ENCODE peak calls at places on chromosomes 5 and 9, in five cellular contexts. K is pancreas, A is choroid plexus epithelial cell, S is glutamatergic neuron, O is fibroblast of pulmonary artery. E is an unnamed sample.
A peak's percentile ranks its signal among the peaks of the same experiment; 100 is the strongest.

GRCh38 chr9:115157245-115157674 is 39.3 kb upstream of the TNC start:
- DNase-seq in K (no peak), A (peak; percentile 83), S (no peak), O (peak; percentile 75), E (no peak)

GRCh38 chr5:139282195-139282557 is 11.4 kb upstream of the MATR3 start:
- DNase-seq in K (no peak), A (peak; percentile 53), S (no peak), O (peak; percentile 25), E (no peak)

GRCh38 chr5:27818888-27819287 is 780.5 kb upstream of the CDH9 start:
- DNase-seq in K (no peak), A (peak; percentile 34), S (no peak), O (peak; percentile 25), E (no peak)

GRCh38 chr5:29811914-29812679 is 1381.4 kb upstream of the CDH6 start:
- DNase-seq in K (no peak), A (no peak), S (no peak), O (no peak), E (no peak)

GRCh38 chr5:35202319-35203111 is 27.8 kb downstream of the PRLR start:
- DNase-seq in K (no peak), A (peak; percentile 77), S (peak; percentile 70), O (peak; percentile 61), E (peak; percentile 70)

GRCh38 chr5:177984565-177985166 is 11.4 kb downstream of the PROP1 start:
- DNase-seq in K (no peak), A (no peak), S (no peak), O (no peak), E (peak; percentile 17)

GRCh38 chr5:77798448-77798847 is 22.3 kb upstream of the TBCA start:
- DNase-seq in K (no peak), A (no peak), S (no peak), O (no peak), E (no peak)

GRCh38 chr9:81826541-81826906 is 101.7 kb upstream of the SPATA31D4 start:
- DNase-seq in K (peak; percentile 4), A (no peak), S (no peak), O (peak; percentile 94), E (no peak)

GRCh38 chr9:68668127-68668526 is 36.9 kb upstream of the PIP5K1B start:
- DNase-seq in K (no peak), A (no peak), S (no peak), O (no peak), E (no peak)

GRCh38 chr5:36422957-36423356 is 121.3 kb upstream of the RANBP3L start:
- DNase-seq in K (no peak), A (peak; percentile 22), S (no peak), O (no peak), E (no peak)

GRCh38 chr9:22214021-22214420 is 204.9 kb upstream of the CDKN2B start:
- DNase-seq in K (no peak), A (peak; percentile 73), S (no peak), O (peak; percentile 37), E (no peak)

GRCh38 chr5:389197-389821 is 53.7 kb upstream of the EXOC3 start:
- DNase-seq in K (no peak), A (no peak), S (no peak), O (no peak), E (no peak)

GRCh38 chr5:165573445-165573844 is 2068.0 kb downstream of the MAT2B start:
- DNase-seq in K (no peak), A (no peak), S (no peak), O (no peak), E (no peak)

GRCh38 chr5:96256795-96257470 is 176.1 kb downstream of the PCSK1 start:
- DNase-seq in K (no peak), A (peak; percentile 79), S (peak; percentile 82), O (peak; percentile 83), E (peak; percentile 7)

GRCh38 chr9:16869140-16869903 is 1.1 kb downstream of the BNC2 start:
- DNase-seq in K (no peak), A (peak; percentile 60), S (peak; percentile 23), O (peak; percentile 42), E (no peak)

GRCh38 chr9:110842169-110842568 is 173.6 kb downstream of the MUSK start:
- DNase-seq in K (no peak), A (no peak), S (no peak), O (no peak), E (no peak)

GRCh38 chr5:60293518-60293917 is 400.0 kb upstream of the PDE4D start:
- DNase-seq in K (no peak), A (no peak), S (no peak), O (no peak), E (no peak)

GRCh38 chr5:60299944-60300343 is 400.0 kb downstream of the DEPDC1B start:
- DNase-seq in K (no peak), A (no peak), S (no peak), O (no peak), E (no peak)

GRCh38 chr5:60297658-60298057 is 402.3 kb downstream of the DEPDC1B start:
- DNase-seq in K (no peak), A (no peak), S (no peak), O (no peak), E (no peak)

DNA sequence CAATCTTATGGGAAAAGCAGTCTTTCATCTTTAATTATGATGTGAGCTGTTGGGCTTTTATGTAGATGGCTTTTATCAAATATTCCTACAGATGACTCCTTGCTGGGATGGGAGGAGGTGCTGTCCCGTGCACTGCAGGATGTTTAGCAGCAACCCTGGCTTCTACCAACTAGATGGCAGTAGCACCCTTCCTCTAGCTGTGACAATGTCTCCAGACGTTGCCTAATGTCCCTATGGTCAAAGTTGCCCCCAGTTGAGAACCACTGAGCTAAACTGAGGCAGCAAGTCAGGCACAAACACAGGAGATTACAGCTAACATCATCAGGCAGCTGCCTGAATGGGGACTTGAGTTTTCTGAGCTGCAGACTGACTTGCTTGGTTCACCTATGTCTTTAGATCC is 401.9 kb upstream of the PDE4D start:
- DNase-seq in K (no peak), A (peak; percentile 72), S (peak; percentile 22), O (peak; percentile 47), E (no peak)
- TF ChIP-seq CTCF in K (peak; percentile 23), A (peak; percentile 88), S (no peak), O (peak; percentile 62), E (no peak)

GRCh38 chr9:121610638-121610953 is 40.8 kb upstream of the DAB2IP start:
- DNase-seq in K (no peak), A (no peak), S (no peak), O (no peak), E (no peak)
- TF ChIP-seq CTCF in K (no peak), A (no peak), S (no peak), O (no peak), E (no peak)

DNA sequence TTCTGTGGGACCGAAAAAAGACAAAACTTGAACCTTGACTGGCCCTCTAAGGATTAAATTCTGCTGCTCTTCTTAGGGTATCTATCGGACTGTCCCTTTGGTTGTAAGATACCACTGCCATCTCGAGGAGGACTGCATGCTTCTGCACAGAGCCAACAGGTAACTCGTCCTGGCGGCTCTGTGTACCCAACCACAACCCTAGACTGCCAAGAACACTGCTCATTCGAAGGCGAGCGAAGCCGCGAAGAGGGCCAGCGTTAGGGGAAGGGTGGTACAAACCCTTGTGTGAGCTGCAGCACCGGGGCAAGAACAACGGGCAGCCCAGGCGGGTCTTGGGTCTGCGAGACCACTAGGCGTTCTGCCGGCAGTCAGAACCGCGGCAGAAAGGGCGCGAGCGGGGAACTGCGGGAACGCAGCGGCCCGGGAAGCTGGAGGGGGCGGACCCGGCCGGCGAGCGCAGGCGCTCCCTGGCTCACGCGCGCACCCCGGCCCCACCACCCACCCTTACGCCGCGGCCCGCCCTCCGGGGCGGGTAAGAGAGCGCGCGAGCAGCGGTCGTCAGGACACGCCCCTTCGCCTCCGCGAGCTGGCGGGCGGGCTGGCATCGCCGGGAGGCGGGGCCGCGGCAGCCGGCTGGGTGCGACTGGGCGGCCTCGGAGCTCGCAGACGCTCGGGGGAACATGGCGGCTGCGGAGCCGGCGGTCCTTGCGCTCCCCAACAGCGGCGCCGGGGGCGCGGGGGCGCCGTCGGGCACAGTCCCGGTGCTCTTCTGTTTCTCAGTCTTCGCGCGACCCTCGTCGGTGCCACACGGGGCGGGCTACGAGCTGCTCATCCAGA is at the start of gene ISOC1:
- DNase-seq in K (peak; percentile 90), A (peak; percentile 90), S (peak; percentile 92), O (peak; percentile 91), E (peak; percentile 91)
- TF ChIP-seq CTCF in K (no peak), A (peak; percentile 10), S (no peak), O (no peak), E (no peak)

DNA sequence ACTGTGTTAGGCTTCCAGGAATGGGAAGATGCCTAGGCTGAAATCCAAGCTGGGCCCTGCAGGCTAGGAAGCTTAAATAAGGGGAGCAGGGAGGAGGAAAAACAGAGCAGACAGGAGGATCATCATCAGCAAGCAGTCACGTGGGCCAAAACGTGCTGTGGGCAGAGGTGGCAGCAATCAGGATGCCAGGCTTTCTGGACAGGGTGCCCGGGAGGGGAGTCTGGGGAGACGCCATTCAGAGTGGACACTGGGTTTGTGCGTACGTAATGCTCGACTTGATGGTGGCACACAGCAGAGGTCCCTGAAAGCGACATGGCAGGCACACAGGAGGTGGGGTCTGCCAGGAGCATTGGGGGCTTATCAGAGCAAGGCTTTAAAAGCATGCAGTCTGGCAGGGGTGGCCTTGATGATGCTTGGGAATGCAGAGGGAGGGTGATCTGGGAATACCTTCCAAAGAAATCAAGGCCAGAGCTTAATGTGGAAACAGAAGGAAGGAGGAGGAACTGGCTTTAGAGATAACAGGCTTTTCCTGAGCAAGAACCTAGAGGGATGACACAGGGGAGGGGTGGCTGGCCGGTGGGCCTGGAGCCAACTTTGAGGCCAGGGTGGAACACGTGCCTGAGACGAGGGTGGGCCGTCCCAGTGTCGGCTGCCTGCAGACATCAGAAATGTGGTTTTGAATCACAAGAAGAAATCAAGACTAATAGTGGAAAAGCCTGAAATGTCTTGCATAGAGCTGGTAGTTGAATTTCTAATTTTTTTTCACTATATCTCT is 212.6 kb downstream of the GADD45G start:
- DNase-seq in K (no peak), A (no peak), S (no peak), O (no peak), E (no peak)
- TF ChIP-seq CTCF in K (no peak), A (no peak), S (no peak), O (no peak), E (no peak)

DNA sequence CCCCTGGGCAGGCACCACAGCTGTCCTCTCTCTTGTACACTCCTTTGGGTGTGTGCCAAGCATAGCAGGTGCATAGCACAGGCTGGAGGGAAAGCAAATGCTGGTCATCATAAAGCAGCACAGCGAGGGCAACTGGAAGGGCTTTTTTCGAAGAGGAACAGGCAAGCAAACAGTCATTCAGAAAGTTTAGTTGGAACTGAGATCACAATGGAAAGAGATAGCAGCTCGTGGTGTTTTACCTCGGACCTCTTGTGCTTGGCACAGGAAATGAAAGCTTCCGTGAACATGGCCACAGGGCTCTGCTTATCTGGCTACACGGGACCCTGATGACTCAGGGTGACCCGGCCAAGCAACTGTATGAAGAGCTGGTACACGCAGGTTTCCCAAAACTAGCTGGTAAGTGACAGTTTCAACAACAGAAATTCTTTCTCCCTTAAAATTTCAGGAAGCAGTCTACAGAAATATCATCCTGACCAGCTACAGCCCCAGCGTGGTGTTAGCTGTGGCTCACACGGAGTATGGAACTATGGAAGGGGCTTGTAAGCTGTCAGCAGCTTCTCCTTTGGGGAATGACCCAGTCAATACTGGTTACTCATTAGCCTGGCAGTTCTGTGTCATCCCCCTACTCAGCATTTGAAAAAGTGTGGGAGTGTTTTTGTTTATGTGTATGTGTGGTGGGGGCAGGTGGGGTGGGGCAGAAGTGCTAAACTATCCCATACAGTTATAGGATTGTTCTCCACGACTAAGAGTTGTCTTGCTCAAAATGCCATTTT is 48.1 kb downstream of the POC5 start:
- DNase-seq in K (peak; percentile 31), A (peak; percentile 44), S (no peak), O (peak; percentile 25), E (peak; percentile 86)
- TF ChIP-seq CTCF in K (no peak), A (no peak), S (no peak), O (no peak), E (no peak)

E was measured in activated CD8-positive, alpha-beta T cell treated with anti-CD3 and anti-CD28 coated beads for 36 hours.